ENCODE peak calls at places on chromosomes 7 and 10, in six cellular contexts. L is suprapubic skin, P is breast epithelium, H is K562, W is ovary, F is esophagus muscularis mucosa. N is an unnamed sample.

GRCh38 chr7:94182066-94182465 is 177.9 kb upstream of the BET1 start:
- DNase-seq in W (no peak), L (no peak), P (no peak), F (no peak), H (no peak), N (peak)

GRCh38 chr10:76970795-76971519 is 666.7 kb downstream of the KCNMA1 start:
- DNase-seq in W (no peak), L (no peak), F (no peak), H (no peak), P (no peak), N (no peak)

GRCh38 chr7:139860090-139860773 is 31.2 kb downstream of the TBXAS1 start:
- DNase-seq in L (no peak), F (peak), H (no peak), P (no peak), W (no peak), N (no peak)

GRCh38 chr7:41183741-41184140 is 519.1 kb downstream of the INHBA start:
- DNase-seq in F (no peak), L (no peak), H (no peak), W (no peak), P (no peak), N (no peak)

GRCh38 chr7:129266181-129266580 is 41.4 kb downstream of the AHCYL2 start:
- DNase-seq in L (no peak), P (no peak), F (no peak), H (no peak), W (no peak), N (no peak)

GRCh38 chr7:132521423-132521822 is 54.8 kb downstream of the PLXNA4 start:
- DNase-seq in W (no peak), L (no peak), P (no peak), H (no peak), F (no peak), N (no peak)

GRCh38 chr7:16918288-16918895 is 36.6 kb upstream of the AGR3 start:
- DNase-seq in W (no peak), P (no peak), F (no peak), L (no peak), H (peak), N (no peak)

GRCh38 chr10:81524467-81524866 is 350.5 kb upstream of the NRG3 start:
- DNase-seq in F (no peak), L (no peak), P (no peak), H (no peak), W (no peak), N (no peak)

GRCh38 chr7:28028471-28028870 is 152.1 kb downstream of the JAZF1 start:
- DNase-seq in L (no peak), F (no peak), W (no peak), H (no peak), P (no peak), N (no peak)

GRCh38 chr7:46963719-46964118 is 618.2 kb downstream of the TNS3 start:
- DNase-seq in F (no peak), L (no peak), W (no peak), P (no peak), H (no peak), N (no peak)

GRCh38 chr7:23235688-23236280 is 10.8 kb upstream of the GPNMB start:
- DNase-seq in F (peak), H (no peak), W (no peak), P (peak), L (peak), N (peak)

GRCh38 chr7:31052504-31052840 is 364 bp downstream of the ADCYAP1R1 start:
- DNase-seq in H (no peak), F (no peak), P (no peak), L (no peak), W (no peak), N (no peak)

GRCh38 chr7:24922099-24922773 is 57.7 kb downstream of the OSBPL3 start:
- DNase-seq in F (no peak), P (no peak), H (no peak), L (no peak), W (no peak), N (no peak)

GRCh38 chr7:70466725-70467364 is 665.1 kb upstream of the GALNT17 start:
- DNase-seq in F (no peak), W (no peak), L (no peak), P (no peak), H (no peak), N (no peak)

GRCh38 chr10:126500866-126501265 is 112.6 kb upstream of the ADAM12 start:
- DNase-seq in F (peak), P (no peak), L (no peak), H (no peak), W (no peak), N (no peak)

GRCh38 chr10:88428976-88429375 is 154.1 kb downstream of the RNLS start:
- DNase-seq in F (no peak), H (no peak), L (no peak), W (no peak), P (no peak), N (no peak)

GRCh38 chr7:108132551-108133265 is 2.5 kb upstream of the LAMB4 start:
- DNase-seq in F (peak), L (no peak), W (no peak), P (no peak), H (no peak), N (no peak)

GRCh38 chr10:9227679-9228365 is 1173.3 kb downstream of the GATA3 start:
- DNase-seq in L (no peak), H (no peak), P (no peak), F (no peak), W (no peak), N (no peak)

GRCh38 chr7:82202965-82203364 is 240.6 kb downstream of the CACNA2D1 start:
- DNase-seq in W (no peak), L (no peak), F (no peak), H (no peak), P (no peak), N (no peak)

GRCh38 chr10:35546824-35547225 is 58.3 kb upstream of the GJD4 start:
- DNase-seq in L (no peak), F (peak), W (no peak), H (no peak), P (no peak), N (no peak)

GRCh38 chr7:77466455-77466854 is 50.3 kb upstream of the GSAP start:
- DNase-seq in P (no peak), F (no peak), H (no peak), W (no peak), L (no peak), N (no peak)

GRCh38 chr10:1050555-1050954 is 1.6 kb upstream of the IDI1 start:
- DNase-seq in P (no peak), W (no peak), L (no peak), H (no peak), F (no peak), N (no peak)

GRCh38 chr10:6009159-6009558 is 31.8 kb upstream of the IL15RA start:
- DNase-seq in L (no peak), W (no peak), H (no peak), P (no peak), F (no peak), N (no peak)

GRCh38 chr7:98418636-98419315 is 17.9 kb upstream of the BAIAP2L1 start:
- DNase-seq in F (no peak), H (peak), L (no peak), P (no peak), W (no peak), N (peak)

GRCh38 chr10:59754951-59755350 is 1.7 kb upstream of the MRLN start:
- DNase-seq in H (no peak), P (no peak), L (no peak), W (no peak), F (peak), N (no peak)

GRCh38 chr7:2107386-2108085 is 125.2 kb downstream of the MAD1L1 start:
- DNase-seq in W (no peak), F (no peak), P (no peak), H (no peak), L (no peak), N (no peak)

GRCh38 chr7:138459300-138460175 is 521 bp upstream of the TRIM24 start:
- DNase-seq in P (no peak), L (peak), W (peak), F (peak), H (peak), N (peak)
- TF ChIP-seq POLR2A in P (no peak), L (no peak), W (no peak), F (no peak), H (no peak), N (no peak)

DNA sequence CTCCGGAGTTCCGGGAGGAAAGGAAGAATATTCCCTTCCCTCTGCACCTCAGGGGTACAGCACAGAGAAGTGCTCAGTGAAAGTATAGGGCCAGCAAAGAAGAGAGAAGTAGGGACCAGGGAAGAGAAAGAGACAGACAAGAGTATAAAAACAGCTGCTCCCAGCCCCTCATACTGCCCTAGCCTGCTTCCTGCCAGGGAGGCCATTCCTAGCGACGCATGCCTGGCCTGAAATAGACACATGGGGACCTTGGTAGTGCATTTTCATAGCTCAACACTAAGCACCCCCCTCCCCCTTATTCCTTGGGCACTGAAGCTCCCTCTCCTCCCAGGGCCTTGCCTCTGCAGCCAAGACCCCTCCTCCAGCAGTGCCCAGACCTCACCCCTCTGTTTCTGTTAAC is 64.6 kb downstream of the ZMIZ1 start:
- DNase-seq in H (no peak), F (no peak), W (no peak), L (no peak), P (no peak), N (no peak)
- TF ChIP-seq POLR2A in H (no peak), F (no peak), W (no peak), L (no peak), P (no peak), N (no peak)

GRCh38 chr10:100345570-100346330 is 1.3 kb upstream of the SCD start:
- DNase-seq in F (no peak), L (no peak), H (no peak), W (peak), P (no peak), N (peak)

GRCh38 chr10:100346765-100347567 is at the start of gene SCD:
- DNase-seq in F (no peak), L (peak), W (peak), H (peak), P (peak), N (peak)

GRCh38 chr10:100347568-100348195 is 649 bp downstream of the SCD start:
- DNase-seq in H (peak), W (no peak), F (no peak), L (no peak), P (no peak), N (no peak)

GRCh38 chr10:100344386-100344785 is 2.6 kb upstream of the SCD start:
- DNase-seq in W (no peak), F (no peak), L (no peak), H (no peak), P (no peak), N (no peak)

GRCh38 chr10:100346351-100346764 is 675 bp upstream of the SCD start:
- DNase-seq in H (no peak), F (no peak), L (no peak), W (peak), P (no peak), N (peak)
- TF ChIP-seq POLR2A in H (no peak), F (no peak), L (no peak), W (no peak), P (no peak), N (peak)

GRCh38 chr10:95289921-95290421 is 832 bp downstream of the PDLIM1 start:
- DNase-seq in F (no peak), P (no peak), H (no peak), W (no peak), L (no peak), N (no peak)
- TF ChIP-seq POLR2A in F (no peak), P (no peak), H (no peak), W (no peak), L (no peak), N (no peak)

GRCh38 chr10:124607693-124608092 is 136.5 kb downstream of the FAM53B start:
- DNase-seq in W (no peak), L (no peak), F (no peak), H (no peak), P (no peak), N (no peak)

GRCh38 chr10:124606822-124607221 is 137.4 kb downstream of the FAM53B start:
- DNase-seq in H (no peak), L (no peak), F (no peak), W (no peak), P (no peak), N (no peak)

GRCh38 chr10:124605481-124605855 is 138.7 kb downstream of the FAM53B start:
- DNase-seq in L (no peak), W (no peak), F (no peak), H (no peak), P (no peak), N (no peak)

GRCh38 chr10:124605001-124605370 is 139.2 kb downstream of the FAM53B start:
- DNase-seq in H (no peak), P (no peak), L (no peak), F (no peak), W (no peak), N (no peak)

DNA sequence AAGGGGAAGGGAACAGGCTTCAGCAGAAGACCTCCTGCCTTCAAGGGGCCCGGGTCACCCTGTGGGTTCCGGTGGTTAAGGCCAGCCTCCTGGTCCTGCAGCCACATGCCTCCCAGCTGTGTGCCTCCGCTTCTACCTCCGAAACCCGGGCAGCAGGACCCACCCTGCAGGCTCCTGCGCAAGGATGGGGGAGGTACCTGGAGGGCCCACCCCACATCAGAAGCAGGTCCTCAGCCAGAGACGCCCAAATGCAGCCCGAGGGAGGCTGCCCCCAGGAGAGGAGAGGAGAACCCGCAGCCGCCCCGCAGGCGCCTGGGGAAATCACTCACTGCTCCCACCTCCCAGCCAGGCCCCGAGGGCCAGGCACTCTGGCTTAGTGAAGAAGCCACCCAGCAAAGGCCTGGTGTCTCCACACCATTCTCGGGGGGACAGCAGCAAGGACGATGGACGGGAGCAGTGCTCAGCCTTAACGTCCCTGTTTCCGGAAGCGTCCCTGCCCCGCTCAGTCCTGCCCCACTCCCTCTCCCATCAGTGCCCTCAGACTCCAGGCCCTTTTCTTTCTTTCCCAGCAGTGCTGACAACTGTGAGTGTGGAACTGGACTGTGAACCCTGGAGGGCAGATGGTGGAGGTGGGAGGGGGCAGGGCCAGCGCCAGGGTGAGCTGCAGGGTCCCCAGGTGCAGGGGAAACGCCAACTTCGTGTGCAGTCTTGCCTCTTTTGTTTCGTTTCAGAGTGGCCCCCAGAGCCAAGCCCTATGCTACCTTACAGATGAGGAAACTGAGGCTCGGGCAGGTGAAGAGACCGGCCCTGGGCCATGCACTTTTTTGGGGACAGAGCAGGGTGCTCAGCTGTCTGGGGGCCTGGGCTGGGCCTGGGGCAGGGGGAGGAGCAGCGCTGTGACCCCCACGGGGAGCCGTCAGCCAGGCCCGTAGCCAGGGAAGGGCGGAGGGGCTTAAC is 138.0 kb downstream of the FAM53B start:
- DNase-seq in L (no peak), F (no peak), W (no peak), P (no peak), H (no peak), N (no peak)
- TF ChIP-seq POLR2A in L (no peak), F (no peak), W (no peak), P (no peak), H (no peak), N (no peak)

GRCh38 chr7:130486963-130487324 is 4.9 kb upstream of the MEST start:
- DNase-seq in H (no peak), W (no peak), P (no peak), F (no peak), L (no peak), N (no peak)

GRCh38 chr7:130485734-130486113 is 6.2 kb upstream of the MEST start:
- DNase-seq in F (no peak), W (no peak), H (no peak), L (no peak), P (no peak), N (no peak)

GRCh38 chr7:130489140-130489967 is 2.5 kb upstream of the MEST start:
- DNase-seq in H (no peak), W (no peak), F (peak), L (no peak), P (no peak), N (peak)

GRCh38 chr7:130488376-130489139 is 3.3 kb upstream of the MEST start:
- DNase-seq in W (no peak), F (no peak), P (no peak), L (no peak), H (no peak), N (no peak)

GRCh38 chr7:130486114-130486962 is 5.5 kb upstream of the MEST start:
- DNase-seq in P (peak), W (peak), L (peak), H (peak), F (no peak), N (no peak)
- TF ChIP-seq POLR2A in P (no peak), W (no peak), L (no peak), H (no peak), F (no peak), N (no peak)

DNA sequence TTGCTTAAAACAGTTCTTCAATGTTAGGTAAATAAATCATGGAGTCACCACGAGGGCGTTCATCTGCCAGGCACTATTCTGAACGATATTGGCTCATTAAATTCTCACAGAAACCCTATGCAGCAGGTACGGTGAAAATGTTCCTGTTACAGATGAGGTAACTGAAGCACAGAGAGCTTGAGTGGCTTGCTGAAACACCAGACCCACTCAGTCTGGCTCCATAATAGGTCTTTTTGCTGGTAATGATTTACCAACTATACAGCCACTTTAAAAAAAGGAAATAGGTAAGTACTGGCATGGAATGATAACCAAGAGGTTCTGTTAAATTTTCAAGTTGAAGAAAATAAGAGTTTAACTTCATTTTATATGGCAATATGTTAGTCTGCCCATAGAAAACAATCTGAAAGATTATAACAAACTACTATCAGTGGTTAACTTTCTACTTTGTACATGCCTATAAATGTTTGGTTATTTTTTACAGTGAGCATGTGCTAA is 1.3 kb upstream of the TM9SF3 start:
- DNase-seq in W (no peak), L (no peak), F (no peak), H (no peak), P (no peak), N (no peak)
- TF ChIP-seq POLR2A in W (no peak), L (no peak), F (no peak), H (no peak), P (no peak), N (no peak)

GRCh38 chr10:130458509-130458908 is 322.3 kb downstream of the GLRX3 start:
- DNase-seq in F (peak), P (no peak), W (no peak), H (no peak), L (peak), N (no peak)
- TF ChIP-seq POLR2A in F (no peak), P (no peak), W (no peak), H (no peak), L (no peak), N (no peak)

GRCh38 chr7:99791021-99791420 is 7.0 kb upstream of the CYP3A4 start:
- DNase-seq in W (no peak), L (no peak), F (no peak), H (no peak), P (no peak), N (no peak)

GRCh38 chr7:99792983-99793382 is 9.0 kb upstream of the CYP3A4 start:
- DNase-seq in F (no peak), L (no peak), H (no peak), W (no peak), P (no peak), N (no peak)

GRCh38 chr7:99793443-99793842 is 9.5 kb upstream of the CYP3A4 start:
- DNase-seq in F (no peak), H (no peak), W (no peak), P (no peak), L (no peak), N (no peak)

GRCh38 chr7:99791667-99792356 is 7.8 kb upstream of the CYP3A4 start:
- DNase-seq in P (no peak), L (no peak), F (no peak), W (no peak), H (no peak), N (no peak)

DNA sequence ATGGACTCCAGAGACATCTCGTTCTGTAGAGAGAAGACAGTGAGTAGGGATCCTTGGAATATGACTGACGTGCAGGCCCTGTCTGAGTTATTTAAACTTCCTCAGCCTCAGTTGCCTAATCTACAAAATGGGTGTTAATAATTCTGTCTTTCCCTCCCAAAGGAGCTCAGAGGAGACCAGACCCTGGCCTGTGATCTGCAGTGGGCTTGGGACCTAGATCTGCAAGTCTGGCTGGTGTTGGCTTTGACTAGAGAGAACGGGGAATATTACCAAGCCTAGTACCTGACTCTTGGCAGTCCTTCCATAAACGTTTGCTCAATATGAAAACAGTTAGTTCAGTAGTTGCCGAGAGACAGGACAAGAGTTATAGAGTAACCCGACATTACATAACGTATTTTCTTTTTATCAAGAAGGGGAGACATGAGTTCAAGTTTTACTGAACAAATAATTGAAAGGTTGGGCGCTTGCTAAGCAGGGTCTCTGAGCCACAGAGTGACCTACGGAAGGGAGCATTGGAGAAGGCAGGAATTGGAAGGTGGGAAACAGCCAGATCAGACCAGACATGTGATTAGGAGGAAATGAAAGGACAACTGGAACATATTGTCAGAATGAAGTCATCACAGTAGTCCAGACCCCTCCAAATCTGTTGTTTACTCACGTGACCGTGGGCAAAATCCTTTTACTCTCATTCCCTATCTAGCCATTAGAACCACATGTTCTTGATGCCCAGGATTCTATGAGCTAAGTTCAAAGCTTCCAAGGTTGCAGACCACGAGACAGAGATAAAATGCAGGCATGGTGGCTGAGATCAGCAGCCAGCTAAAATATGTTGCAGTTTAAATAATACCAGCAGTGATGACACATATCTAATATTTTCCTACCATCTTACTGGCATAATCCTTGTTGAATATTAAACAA is 10.9 kb upstream of the CYP3A4 start:
- DNase-seq in L (no peak), W (no peak), P (no peak), H (no peak), F (no peak), N (no peak)
- TF ChIP-seq POLR2A in L (no peak), W (no peak), P (no peak), H (no peak), F (no peak), N (no peak)

N was measured in H54.